ENCODE peak calls at places on chromosomes 16 and 17, in seven cellular contexts. One of them, this sample, is unnamed.

GRCh38 chr16:2339521-2340484 is 725 bp downstream of the ABCA3 start:
- DNase-seq in psoas muscle: peak; percentile 65
- DNase-seq in stomach: peak; percentile 58
- DNase-seq in lower leg skin: no peak
- DNase-seq in B cell: peak; percentile 66
- DNase-seq in AG04449: no peak
- DNase-seq in HFFc6: no peak
- DNase-seq in this sample: no peak

GRCh38 chr16:70428178-70428998 is 10.5 kb downstream of the ST3GAL2 start:
- DNase-seq in psoas muscle: peak; percentile 97
- DNase-seq in stomach: peak; percentile 87
- DNase-seq in lower leg skin: peak; percentile 53
- DNase-seq in B cell: no peak
- DNase-seq in AG04449: peak; percentile 66
- DNase-seq in HFFc6: peak; percentile 93
- DNase-seq in this sample: peak; percentile 82

GRCh38 chr16:67537270-67537635 is 8.6 kb downstream of the RIPOR1 start:
- DNase-seq in psoas muscle: peak; percentile 76
- DNase-seq in stomach: peak; percentile 58
- DNase-seq in lower leg skin: peak; percentile 55
- DNase-seq in B cell: peak; percentile 76
- DNase-seq in AG04449: no peak
- DNase-seq in HFFc6: no peak
- DNase-seq in this sample: no peak

GRCh38 chr17:81254955-81255717 is 16.0 kb downstream of the NDUFAF8 start:
- DNase-seq in psoas muscle: peak; percentile 88
- DNase-seq in stomach: peak; percentile 96
- DNase-seq in lower leg skin: peak; percentile 68
- DNase-seq in B cell: no peak
- DNase-seq in AG04449: no peak
- DNase-seq in HFFc6: peak; percentile 77
- DNase-seq in this sample: peak; percentile 47

GRCh38 chr16:87538160-87538559 is 45.3 kb upstream of the ZCCHC14 start:
- DNase-seq in psoas muscle: no peak
- DNase-seq in stomach: no peak
- DNase-seq in lower leg skin: no peak
- DNase-seq in B cell: no peak
- DNase-seq in AG04449: no peak
- DNase-seq in HFFc6: no peak
- DNase-seq in this sample: no peak

GRCh38 chr16:4521971-4522623 is 16.5 kb downstream of the CDIP1 start:
- DNase-seq in psoas muscle: peak; percentile 47
- DNase-seq in stomach: no peak
- DNase-seq in lower leg skin: no peak
- DNase-seq in B cell: no peak
- DNase-seq in AG04449: no peak
- DNase-seq in HFFc6: no peak
- DNase-seq in this sample: peak; percentile 85

GRCh38 chr16:85656351-85657266 is 32.1 kb downstream of the GINS2 start:
- DNase-seq in psoas muscle: no peak
- DNase-seq in stomach: no peak
- DNase-seq in lower leg skin: no peak
- DNase-seq in B cell: peak; percentile 24
- DNase-seq in AG04449: no peak
- DNase-seq in HFFc6: no peak
- DNase-seq in this sample: no peak

GRCh38 chr17:12973496-12974318 is 44.1 kb downstream of the ELAC2 start:
- DNase-seq in psoas muscle: no peak
- DNase-seq in stomach: no peak
- DNase-seq in lower leg skin: no peak
- DNase-seq in B cell: no peak
- DNase-seq in AG04449: no peak
- DNase-seq in HFFc6: no peak
- DNase-seq in this sample: no peak

GRCh38 chr17:1583569-1583968 is 21.0 kb upstream of the PITPNA start:
- DNase-seq in psoas muscle: no peak
- DNase-seq in stomach: no peak
- DNase-seq in lower leg skin: no peak
- DNase-seq in B cell: no peak
- DNase-seq in AG04449: no peak
- DNase-seq in HFFc6: no peak
- DNase-seq in this sample: no peak

GRCh38 chr16:56041556-56042140 is 149.6 kb upstream of the GNAO1 start:
- DNase-seq in psoas muscle: no peak
- DNase-seq in stomach: no peak
- DNase-seq in lower leg skin: no peak
- DNase-seq in B cell: no peak
- DNase-seq in AG04449: no peak
- DNase-seq in HFFc6: no peak
- DNase-seq in this sample: peak; percentile 20

GRCh38 chr17:62696256-62696655 is 68.8 kb downstream of the MRC2 start:
- DNase-seq in psoas muscle: no peak
- DNase-seq in stomach: no peak
- DNase-seq in lower leg skin: no peak
- DNase-seq in B cell: no peak
- DNase-seq in AG04449: no peak
- DNase-seq in HFFc6: peak; percentile 38
- DNase-seq in this sample: no peak

GRCh38 chr17:46876926-46877325 is 25.5 kb downstream of the WNT9B start:
- DNase-seq in psoas muscle: no peak
- DNase-seq in stomach: no peak
- DNase-seq in lower leg skin: no peak
- DNase-seq in B cell: no peak
- DNase-seq in AG04449: no peak
- DNase-seq in HFFc6: no peak
- DNase-seq in this sample: no peak

GRCh38 chr17:46875849-46876352 is 24.5 kb downstream of the WNT9B start:
- DNase-seq in psoas muscle: no peak
- DNase-seq in stomach: no peak
- DNase-seq in lower leg skin: no peak
- DNase-seq in B cell: no peak
- DNase-seq in AG04449: no peak
- DNase-seq in HFFc6: no peak
- DNase-seq in this sample: no peak

GRCh38 chr17:46877466-46877865 is 26.1 kb downstream of the WNT9B start:
- DNase-seq in psoas muscle: no peak
- DNase-seq in stomach: no peak
- DNase-seq in lower leg skin: no peak
- DNase-seq in B cell: no peak
- DNase-seq in AG04449: no peak
- DNase-seq in HFFc6: no peak
- DNase-seq in this sample: no peak

GRCh38 chr17:46874906-46875305 is 23.5 kb downstream of the WNT9B start:
- DNase-seq in psoas muscle: no peak
- DNase-seq in stomach: no peak
- DNase-seq in lower leg skin: no peak
- DNase-seq in B cell: no peak
- DNase-seq in AG04449: no peak
- DNase-seq in HFFc6: no peak
- DNase-seq in this sample: no peak

GRCh38 chr17:46876353-46876887 is 25.0 kb downstream of the WNT9B start:
- DNase-seq in psoas muscle: no peak
- DNase-seq in stomach: peak; percentile 86
- DNase-seq in lower leg skin: no peak
- DNase-seq in B cell: no peak
- DNase-seq in AG04449: no peak
- DNase-seq in HFFc6: no peak
- DNase-seq in this sample: no peak
- TF ChIP-seq CTCF in psoas muscle: no peak
- TF ChIP-seq CTCF in stomach: peak; percentile 54
- TF ChIP-seq CTCF in lower leg skin: no peak
- TF ChIP-seq CTCF in B cell: no peak
- TF ChIP-seq CTCF in AG04449: peak; percentile 31
- TF ChIP-seq CTCF in HFFc6: peak; percentile 72
- TF ChIP-seq CTCF in this sample: no peak

GRCh38 chr17:19720210-19720475 is 3.8 kb upstream of the SLC47A2 start:
- DNase-seq in psoas muscle: no peak
- DNase-seq in stomach: no peak
- DNase-seq in lower leg skin: no peak
- DNase-seq in B cell: peak; percentile 22
- DNase-seq in AG04449: no peak
- DNase-seq in HFFc6: no peak
- DNase-seq in this sample: no peak

GRCh38 chr17:19718041-19718612 is 1.7 kb upstream of the SLC47A2 start:
- DNase-seq in psoas muscle: no peak
- DNase-seq in stomach: no peak
- DNase-seq in lower leg skin: no peak
- DNase-seq in B cell: peak; percentile 27
- DNase-seq in AG04449: no peak
- DNase-seq in HFFc6: no peak
- DNase-seq in this sample: no peak

GRCh38 chr17:19719365-19720209 is 3.2 kb upstream of the SLC47A2 start:
- DNase-seq in psoas muscle: no peak
- DNase-seq in stomach: no peak
- DNase-seq in lower leg skin: no peak
- DNase-seq in B cell: no peak
- DNase-seq in AG04449: no peak
- DNase-seq in HFFc6: no peak
- DNase-seq in this sample: no peak

GRCh38 chr17:19717411-19717908 is 1.1 kb upstream of the SLC47A2 start:
- DNase-seq in psoas muscle: no peak
- DNase-seq in stomach: no peak
- DNase-seq in lower leg skin: no peak
- DNase-seq in B cell: peak; percentile 25
- DNase-seq in AG04449: no peak
- DNase-seq in HFFc6: no peak
- DNase-seq in this sample: no peak

GRCh38 chr17:19718613-19719364 is 2.4 kb upstream of the SLC47A2 start:
- DNase-seq in psoas muscle: no peak
- DNase-seq in stomach: no peak
- DNase-seq in lower leg skin: no peak
- DNase-seq in B cell: peak; percentile 35
- DNase-seq in AG04449: no peak
- DNase-seq in HFFc6: no peak
- DNase-seq in this sample: no peak
- TF ChIP-seq CTCF in psoas muscle: peak; percentile 14
- TF ChIP-seq CTCF in stomach: no peak
- TF ChIP-seq CTCF in lower leg skin: no peak
- TF ChIP-seq CTCF in B cell: no peak
- TF ChIP-seq CTCF in AG04449: peak; percentile 18
- TF ChIP-seq CTCF in HFFc6: no peak
- TF ChIP-seq CTCF in this sample: no peak

GRCh38 chr16:16143941-16144340 is 79.4 kb downstream of the ABCC6 start:
- DNase-seq in psoas muscle: no peak
- DNase-seq in stomach: no peak
- DNase-seq in lower leg skin: no peak
- DNase-seq in B cell: no peak
- DNase-seq in AG04449: no peak
- DNase-seq in HFFc6: no peak
- DNase-seq in this sample: no peak

GRCh38 chr16:16146380-16147315 is 76.6 kb downstream of the ABCC6 start:
- DNase-seq in psoas muscle: no peak
- DNase-seq in stomach: no peak
- DNase-seq in lower leg skin: no peak
- DNase-seq in B cell: no peak
- DNase-seq in AG04449: no peak
- DNase-seq in HFFc6: no peak
- DNase-seq in this sample: no peak

GRCh38 chr16:16145286-16145685 is 78.0 kb downstream of the ABCC6 start:
- DNase-seq in psoas muscle: no peak
- DNase-seq in stomach: no peak
- DNase-seq in lower leg skin: no peak
- DNase-seq in B cell: no peak
- DNase-seq in AG04449: no peak
- DNase-seq in HFFc6: no peak
- DNase-seq in this sample: no peak

GRCh38 chr16:16143038-16143763 is 80.1 kb downstream of the ABCC6 start:
- DNase-seq in psoas muscle: no peak
- DNase-seq in stomach: no peak
- DNase-seq in lower leg skin: no peak
- DNase-seq in B cell: peak; percentile 32
- DNase-seq in AG04449: no peak
- DNase-seq in HFFc6: peak; percentile 11
- DNase-seq in this sample: no peak

DNA sequence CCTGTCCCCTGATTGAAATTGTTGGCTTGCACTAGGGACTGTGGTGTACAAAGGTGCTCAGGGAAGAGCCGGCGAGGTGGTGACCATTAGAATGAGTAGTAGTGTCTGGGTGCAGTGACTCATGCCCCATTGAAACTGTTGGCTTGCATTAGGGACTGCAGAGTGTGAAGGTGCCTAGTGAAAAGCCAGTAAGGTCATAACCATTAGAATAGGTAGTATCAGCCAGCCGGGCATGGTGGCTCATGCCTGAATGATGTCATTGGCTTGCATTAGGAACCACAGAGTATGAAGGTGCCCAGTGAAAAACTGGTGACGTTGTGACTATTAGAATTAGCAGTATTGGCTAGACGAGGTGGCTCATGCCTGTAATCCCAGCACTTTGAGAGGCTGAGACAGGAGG is 78.9 kb downstream of the ABCC6 start:
- DNase-seq in psoas muscle: no peak
- DNase-seq in stomach: no peak
- DNase-seq in lower leg skin: peak; percentile 28
- DNase-seq in B cell: no peak
- DNase-seq in AG04449: no peak
- DNase-seq in HFFc6: peak; percentile 19
- DNase-seq in this sample: no peak
- TF ChIP-seq CTCF in psoas muscle: no peak
- TF ChIP-seq CTCF in stomach: no peak
- TF ChIP-seq CTCF in lower leg skin: no peak
- TF ChIP-seq CTCF in B cell: no peak
- TF ChIP-seq CTCF in AG04449: no peak
- TF ChIP-seq CTCF in HFFc6: no peak
- TF ChIP-seq CTCF in this sample: no peak

GRCh38 chr17:28688481-28688880 is 23.2 kb downstream of the PROCA1 start:
- DNase-seq in psoas muscle: no peak
- DNase-seq in stomach: no peak
- DNase-seq in lower leg skin: no peak
- DNase-seq in B cell: no peak
- DNase-seq in AG04449: no peak
- DNase-seq in HFFc6: no peak
- DNase-seq in this sample: no peak

GRCh38 chr17:28682655-28683054 is 20.6 kb downstream of the SUPT6H start:
- DNase-seq in psoas muscle: no peak
- DNase-seq in stomach: no peak
- DNase-seq in lower leg skin: no peak
- DNase-seq in B cell: no peak
- DNase-seq in AG04449: no peak
- DNase-seq in HFFc6: no peak
- DNase-seq in this sample: no peak

GRCh38 chr17:28685366-28685765 is 23.4 kb downstream of the SUPT6H start:
- DNase-seq in psoas muscle: no peak
- DNase-seq in stomach: no peak
- DNase-seq in lower leg skin: no peak
- DNase-seq in B cell: no peak
- DNase-seq in AG04449: no peak
- DNase-seq in HFFc6: no peak
- DNase-seq in this sample: no peak

GRCh38 chr17:28686296-28686695 is 24.3 kb downstream of the SUPT6H start:
- DNase-seq in psoas muscle: no peak
- DNase-seq in stomach: no peak
- DNase-seq in lower leg skin: no peak
- DNase-seq in B cell: no peak
- DNase-seq in AG04449: no peak
- DNase-seq in HFFc6: no peak
- DNase-seq in this sample: no peak

DNA sequence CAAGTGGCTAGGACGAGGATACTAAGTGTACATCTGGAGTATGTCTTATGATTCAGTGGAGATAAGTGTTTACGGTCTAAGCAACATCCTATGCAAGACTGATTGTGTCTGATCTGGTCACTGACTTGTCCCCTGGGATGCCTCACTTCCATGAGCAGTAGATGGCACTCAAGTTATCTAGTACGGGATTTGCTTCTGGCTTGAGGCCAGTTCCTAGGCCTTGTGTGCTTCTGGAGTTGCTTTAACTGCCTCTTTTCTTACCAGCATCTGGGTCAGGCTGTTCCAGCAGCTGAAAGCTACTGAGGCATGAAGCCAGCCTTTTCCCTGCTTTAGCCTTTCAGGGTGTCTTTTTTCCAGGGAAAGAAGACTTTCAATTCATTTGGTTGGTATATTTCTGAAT is 23.0 kb downstream of the SUPT6H start:
- DNase-seq in psoas muscle: no peak
- DNase-seq in stomach: no peak
- DNase-seq in lower leg skin: no peak
- DNase-seq in B cell: no peak
- DNase-seq in AG04449: no peak
- DNase-seq in HFFc6: no peak
- DNase-seq in this sample: peak; percentile 67
- TF ChIP-seq CTCF in psoas muscle: peak; percentile 30
- TF ChIP-seq CTCF in stomach: no peak
- TF ChIP-seq CTCF in lower leg skin: no peak
- TF ChIP-seq CTCF in B cell: no peak
- TF ChIP-seq CTCF in AG04449: no peak
- TF ChIP-seq CTCF in HFFc6: no peak
- TF ChIP-seq CTCF in this sample: peak; percentile 68

This sample was measured in dorsolateral prefrontal cortex.